ENCODE peak calls at places on chromosomes 12 and 14, in ten cellular contexts. One of them, this sample, is unnamed.

GRCh38 chr14:54902143-54902520 is 494 bp downstream of the GCH1 start:
- DNase-seq in GDM1: no peak
- DNase-seq in ecto neural progenitor cell: peak; percentile 76
- DNase-seq in DMS79 treated with DMSO at 0.1 percent for 48 hours: peak; percentile 43
- DNase-seq in occipital lobe: no peak
- DNase-seq in activated gamma-delta T cell treated with Interleukin-2 at 50 U/mL for 16 hours: peak; percentile 79
- DNase-seq in fibroblast of the conjunctiva: no peak
- DNase-seq in Daoy: peak; percentile 85
- DNase-seq in MCF 10A: peak; percentile 73
- DNase-seq in effector memory CD8-positive, alpha-beta T cell: peak; percentile 80
- DNase-seq in this sample: peak; percentile 86

GRCh38 chr12:12519599-12519998 is 43.1 kb downstream of the DUSP16 start:
- DNase-seq in GDM1: no peak
- DNase-seq in ecto neural progenitor cell: no peak
- DNase-seq in DMS79 treated with DMSO at 0.1 percent for 48 hours: no peak
- DNase-seq in occipital lobe: no peak
- DNase-seq in activated gamma-delta T cell treated with Interleukin-2 at 50 U/mL for 16 hours: no peak
- DNase-seq in fibroblast of the conjunctiva: no peak
- DNase-seq in Daoy: no peak
- DNase-seq in MCF 10A: no peak
- DNase-seq in effector memory CD8-positive, alpha-beta T cell: no peak
- DNase-seq in this sample: no peak

GRCh38 chr12:19882418-19882817 is 443.1 kb downstream of the AEBP2 start:
- DNase-seq in GDM1: no peak
- DNase-seq in ecto neural progenitor cell: no peak
- DNase-seq in DMS79 treated with DMSO at 0.1 percent for 48 hours: no peak
- DNase-seq in occipital lobe: no peak
- DNase-seq in activated gamma-delta T cell treated with Interleukin-2 at 50 U/mL for 16 hours: no peak
- DNase-seq in fibroblast of the conjunctiva: no peak
- DNase-seq in Daoy: no peak
- DNase-seq in MCF 10A: no peak
- DNase-seq in effector memory CD8-positive, alpha-beta T cell: no peak
- DNase-seq in this sample: no peak

GRCh38 chr12:89791286-89791685 is 82.6 kb upstream of the ATP2B1 start:
- DNase-seq in GDM1: no peak
- DNase-seq in ecto neural progenitor cell: no peak
- DNase-seq in DMS79 treated with DMSO at 0.1 percent for 48 hours: no peak
- DNase-seq in occipital lobe: no peak
- DNase-seq in activated gamma-delta T cell treated with Interleukin-2 at 50 U/mL for 16 hours: no peak
- DNase-seq in fibroblast of the conjunctiva: no peak
- DNase-seq in Daoy: no peak
- DNase-seq in MCF 10A: no peak
- DNase-seq in effector memory CD8-positive, alpha-beta T cell: no peak
- DNase-seq in this sample: no peak

GRCh38 chr14:69667938-69668336 is 56.5 kb downstream of the SUSD6 start:
- DNase-seq in GDM1: no peak
- DNase-seq in ecto neural progenitor cell: no peak
- DNase-seq in DMS79 treated with DMSO at 0.1 percent for 48 hours: no peak
- DNase-seq in occipital lobe: no peak
- DNase-seq in activated gamma-delta T cell treated with Interleukin-2 at 50 U/mL for 16 hours: no peak
- DNase-seq in fibroblast of the conjunctiva: no peak
- DNase-seq in Daoy: no peak
- DNase-seq in MCF 10A: no peak
- DNase-seq in effector memory CD8-positive, alpha-beta T cell: no peak
- DNase-seq in this sample: no peak

GRCh38 chr14:100022772-100023451 is 42.3 kb upstream of the EVL start:
- DNase-seq in GDM1: no peak
- DNase-seq in ecto neural progenitor cell: peak; percentile 17
- DNase-seq in DMS79 treated with DMSO at 0.1 percent for 48 hours: peak; percentile 33
- DNase-seq in occipital lobe: no peak
- DNase-seq in activated gamma-delta T cell treated with Interleukin-2 at 50 U/mL for 16 hours: no peak
- DNase-seq in fibroblast of the conjunctiva: no peak
- DNase-seq in Daoy: peak; percentile 57
- DNase-seq in MCF 10A: no peak
- DNase-seq in effector memory CD8-positive, alpha-beta T cell: no peak
- DNase-seq in this sample: peak; percentile 52

GRCh38 chr14:90522585-90523191 is 125.9 kb downstream of the CALM1 start:
- DNase-seq in GDM1: no peak
- DNase-seq in ecto neural progenitor cell: no peak
- DNase-seq in DMS79 treated with DMSO at 0.1 percent for 48 hours: peak; percentile 99
- DNase-seq in occipital lobe: no peak
- DNase-seq in activated gamma-delta T cell treated with Interleukin-2 at 50 U/mL for 16 hours: no peak
- DNase-seq in fibroblast of the conjunctiva: no peak
- DNase-seq in Daoy: peak; percentile 92
- DNase-seq in MCF 10A: peak; percentile 13
- DNase-seq in effector memory CD8-positive, alpha-beta T cell: no peak
- DNase-seq in this sample: peak; percentile 55

GRCh38 chr14:61566537-61567225 is 128.6 kb upstream of the HIF1A start:
- DNase-seq in GDM1: no peak
- DNase-seq in ecto neural progenitor cell: no peak
- DNase-seq in DMS79 treated with DMSO at 0.1 percent for 48 hours: no peak
- DNase-seq in occipital lobe: no peak
- DNase-seq in activated gamma-delta T cell treated with Interleukin-2 at 50 U/mL for 16 hours: no peak
- DNase-seq in fibroblast of the conjunctiva: no peak
- DNase-seq in Daoy: peak; percentile 65
- DNase-seq in MCF 10A: peak; percentile 33
- DNase-seq in effector memory CD8-positive, alpha-beta T cell: no peak
- DNase-seq in this sample: no peak

GRCh38 chr14:101501341-101501740 is 60.0 kb upstream of the DIO3 start:
- DNase-seq in GDM1: no peak
- DNase-seq in ecto neural progenitor cell: peak; percentile 47
- DNase-seq in DMS79 treated with DMSO at 0.1 percent for 48 hours: peak; percentile 35
- DNase-seq in occipital lobe: no peak
- DNase-seq in activated gamma-delta T cell treated with Interleukin-2 at 50 U/mL for 16 hours: no peak
- DNase-seq in fibroblast of the conjunctiva: no peak
- DNase-seq in Daoy: no peak
- DNase-seq in MCF 10A: no peak
- DNase-seq in effector memory CD8-positive, alpha-beta T cell: no peak
- DNase-seq in this sample: no peak

GRCh38 chr14:37202265-37202664 is 4.5 kb downstream of the MIPOL1 start:
- DNase-seq in GDM1: no peak
- DNase-seq in ecto neural progenitor cell: no peak
- DNase-seq in DMS79 treated with DMSO at 0.1 percent for 48 hours: no peak
- DNase-seq in occipital lobe: no peak
- DNase-seq in activated gamma-delta T cell treated with Interleukin-2 at 50 U/mL for 16 hours: no peak
- DNase-seq in fibroblast of the conjunctiva: no peak
- DNase-seq in Daoy: no peak
- DNase-seq in MCF 10A: peak; percentile 27
- DNase-seq in effector memory CD8-positive, alpha-beta T cell: no peak
- DNase-seq in this sample: no peak

GRCh38 chr14:73140924-73141323 is 4.6 kb downstream of the PSEN1 start:
- DNase-seq in GDM1: no peak
- DNase-seq in ecto neural progenitor cell: no peak
- DNase-seq in DMS79 treated with DMSO at 0.1 percent for 48 hours: no peak
- DNase-seq in occipital lobe: no peak
- DNase-seq in activated gamma-delta T cell treated with Interleukin-2 at 50 U/mL for 16 hours: no peak
- DNase-seq in fibroblast of the conjunctiva: no peak
- DNase-seq in Daoy: no peak
- DNase-seq in MCF 10A: no peak
- DNase-seq in effector memory CD8-positive, alpha-beta T cell: no peak
- DNase-seq in this sample: no peak

GRCh38 chr12:107159384-107159900 is 66.1 kb upstream of the CRY1 start:
- DNase-seq in GDM1: no peak
- DNase-seq in ecto neural progenitor cell: no peak
- DNase-seq in DMS79 treated with DMSO at 0.1 percent for 48 hours: no peak
- DNase-seq in occipital lobe: no peak
- DNase-seq in activated gamma-delta T cell treated with Interleukin-2 at 50 U/mL for 16 hours: no peak
- DNase-seq in fibroblast of the conjunctiva: no peak
- DNase-seq in Daoy: no peak
- DNase-seq in MCF 10A: no peak
- DNase-seq in effector memory CD8-positive, alpha-beta T cell: no peak
- DNase-seq in this sample: no peak

GRCh38 chr14:103101257-103101963 is 6.9 kb downstream of the EXOC3L4 start:
- DNase-seq in GDM1: no peak
- DNase-seq in ecto neural progenitor cell: no peak
- DNase-seq in DMS79 treated with DMSO at 0.1 percent for 48 hours: no peak
- DNase-seq in occipital lobe: no peak
- DNase-seq in activated gamma-delta T cell treated with Interleukin-2 at 50 U/mL for 16 hours: no peak
- DNase-seq in fibroblast of the conjunctiva: no peak
- DNase-seq in Daoy: no peak
- DNase-seq in MCF 10A: no peak
- DNase-seq in effector memory CD8-positive, alpha-beta T cell: no peak
- DNase-seq in this sample: no peak

GRCh38 chr14:29745863-29746262 is 181.8 kb downstream of the PRKD1 start:
- DNase-seq in GDM1: no peak
- DNase-seq in ecto neural progenitor cell: no peak
- DNase-seq in DMS79 treated with DMSO at 0.1 percent for 48 hours: no peak
- DNase-seq in occipital lobe: no peak
- DNase-seq in activated gamma-delta T cell treated with Interleukin-2 at 50 U/mL for 16 hours: no peak
- DNase-seq in fibroblast of the conjunctiva: no peak
- DNase-seq in Daoy: no peak
- DNase-seq in MCF 10A: no peak
- DNase-seq in effector memory CD8-positive, alpha-beta T cell: no peak
- DNase-seq in this sample: no peak

GRCh38 chr14:68506021-68506644 is 286.7 kb downstream of the ZFP36L1 start:
- DNase-seq in GDM1: no peak
- DNase-seq in ecto neural progenitor cell: no peak
- DNase-seq in DMS79 treated with DMSO at 0.1 percent for 48 hours: no peak
- DNase-seq in occipital lobe: no peak
- DNase-seq in activated gamma-delta T cell treated with Interleukin-2 at 50 U/mL for 16 hours: no peak
- DNase-seq in fibroblast of the conjunctiva: no peak
- DNase-seq in Daoy: peak; percentile 77
- DNase-seq in MCF 10A: peak; percentile 46
- DNase-seq in effector memory CD8-positive, alpha-beta T cell: no peak
- DNase-seq in this sample: no peak

GRCh38 chr14:30419037-30419436 is 139.9 kb upstream of the G2E3 start:
- DNase-seq in GDM1: no peak
- DNase-seq in ecto neural progenitor cell: no peak
- DNase-seq in DMS79 treated with DMSO at 0.1 percent for 48 hours: no peak
- DNase-seq in occipital lobe: no peak
- DNase-seq in activated gamma-delta T cell treated with Interleukin-2 at 50 U/mL for 16 hours: no peak
- DNase-seq in fibroblast of the conjunctiva: no peak
- DNase-seq in Daoy: no peak
- DNase-seq in MCF 10A: no peak
- DNase-seq in effector memory CD8-positive, alpha-beta T cell: no peak
- DNase-seq in this sample: no peak

GRCh38 chr14:92493492-92493891 is 20.1 kb upstream of the RIN3 start:
- DNase-seq in GDM1: no peak
- DNase-seq in ecto neural progenitor cell: peak; percentile 29
- DNase-seq in DMS79 treated with DMSO at 0.1 percent for 48 hours: no peak
- DNase-seq in occipital lobe: no peak
- DNase-seq in activated gamma-delta T cell treated with Interleukin-2 at 50 U/mL for 16 hours: no peak
- DNase-seq in fibroblast of the conjunctiva: no peak
- DNase-seq in Daoy: no peak
- DNase-seq in MCF 10A: no peak
- DNase-seq in effector memory CD8-positive, alpha-beta T cell: no peak
- DNase-seq in this sample: no peak

GRCh38 chr12:51675062-51675803 is 84.2 kb downstream of the SCN8A start:
- DNase-seq in GDM1: no peak
- DNase-seq in ecto neural progenitor cell: no peak
- DNase-seq in DMS79 treated with DMSO at 0.1 percent for 48 hours: no peak
- DNase-seq in occipital lobe: no peak
- DNase-seq in activated gamma-delta T cell treated with Interleukin-2 at 50 U/mL for 16 hours: no peak
- DNase-seq in fibroblast of the conjunctiva: no peak
- DNase-seq in Daoy: no peak
- DNase-seq in MCF 10A: no peak
- DNase-seq in effector memory CD8-positive, alpha-beta T cell: no peak
- DNase-seq in this sample: no peak

GRCh38 chr14:92960706-92961566 is 38.0 kb downstream of the CHGA start:
- DNase-seq in GDM1: no peak
- DNase-seq in ecto neural progenitor cell: no peak
- DNase-seq in DMS79 treated with DMSO at 0.1 percent for 48 hours: no peak
- DNase-seq in occipital lobe: no peak
- DNase-seq in activated gamma-delta T cell treated with Interleukin-2 at 50 U/mL for 16 hours: no peak
- DNase-seq in fibroblast of the conjunctiva: no peak
- DNase-seq in Daoy: peak; percentile 74
- DNase-seq in MCF 10A: peak; percentile 17
- DNase-seq in effector memory CD8-positive, alpha-beta T cell: no peak
- DNase-seq in this sample: peak; percentile 48

GRCh38 chr14:96564389-96564788 is 62.2 kb downstream of the PAPOLA start:
- DNase-seq in GDM1: no peak
- DNase-seq in ecto neural progenitor cell: no peak
- DNase-seq in DMS79 treated with DMSO at 0.1 percent for 48 hours: no peak
- DNase-seq in occipital lobe: no peak
- DNase-seq in activated gamma-delta T cell treated with Interleukin-2 at 50 U/mL for 16 hours: no peak
- DNase-seq in fibroblast of the conjunctiva: no peak
- DNase-seq in Daoy: no peak
- DNase-seq in MCF 10A: no peak
- DNase-seq in effector memory CD8-positive, alpha-beta T cell: no peak
- DNase-seq in this sample: no peak

GRCh38 chr14:52069617-52070431 is 965 bp upstream of the NID2 start:
- DNase-seq in GDM1: no peak
- DNase-seq in ecto neural progenitor cell: no peak
- DNase-seq in DMS79 treated with DMSO at 0.1 percent for 48 hours: peak; percentile 30
- DNase-seq in occipital lobe: no peak
- DNase-seq in activated gamma-delta T cell treated with Interleukin-2 at 50 U/mL for 16 hours: no peak
- DNase-seq in fibroblast of the conjunctiva: no peak
- DNase-seq in Daoy: peak; percentile 70
- DNase-seq in MCF 10A: no peak
- DNase-seq in effector memory CD8-positive, alpha-beta T cell: peak; percentile 2
- DNase-seq in this sample: peak; percentile 65

GRCh38 chr14:64391986-64392385 is 3.8 kb downstream of the MTHFD1 start:
- DNase-seq in GDM1: no peak
- DNase-seq in ecto neural progenitor cell: no peak
- DNase-seq in DMS79 treated with DMSO at 0.1 percent for 48 hours: no peak
- DNase-seq in occipital lobe: no peak
- DNase-seq in activated gamma-delta T cell treated with Interleukin-2 at 50 U/mL for 16 hours: no peak
- DNase-seq in fibroblast of the conjunctiva: no peak
- DNase-seq in Daoy: no peak
- DNase-seq in MCF 10A: no peak
- DNase-seq in effector memory CD8-positive, alpha-beta T cell: no peak
- DNase-seq in this sample: no peak

GRCh38 chr12:1099158-1099557 is 108.1 kb downstream of the ERC1 start:
- DNase-seq in GDM1: no peak
- DNase-seq in ecto neural progenitor cell: no peak
- DNase-seq in DMS79 treated with DMSO at 0.1 percent for 48 hours: no peak
- DNase-seq in occipital lobe: no peak
- DNase-seq in activated gamma-delta T cell treated with Interleukin-2 at 50 U/mL for 16 hours: no peak
- DNase-seq in fibroblast of the conjunctiva: no peak
- DNase-seq in Daoy: no peak
- DNase-seq in MCF 10A: no peak
- DNase-seq in effector memory CD8-positive, alpha-beta T cell: no peak
- DNase-seq in this sample: no peak

GRCh38 chr14:92456215-92457017 is 57.2 kb upstream of the RIN3 start:
- DNase-seq in GDM1: no peak
- DNase-seq in ecto neural progenitor cell: peak; percentile 69
- DNase-seq in DMS79 treated with DMSO at 0.1 percent for 48 hours: no peak
- DNase-seq in occipital lobe: no peak
- DNase-seq in activated gamma-delta T cell treated with Interleukin-2 at 50 U/mL for 16 hours: no peak
- DNase-seq in fibroblast of the conjunctiva: peak; percentile 55
- DNase-seq in Daoy: peak; percentile 70
- DNase-seq in MCF 10A: peak; percentile 63
- DNase-seq in effector memory CD8-positive, alpha-beta T cell: no peak
- DNase-seq in this sample: peak; percentile 77

GRCh38 chr12:1595690-1596347 is 1.4 kb upstream of the FBXL14 start:
- DNase-seq in GDM1: no peak
- DNase-seq in ecto neural progenitor cell: no peak
- DNase-seq in DMS79 treated with DMSO at 0.1 percent for 48 hours: no peak
- DNase-seq in occipital lobe: no peak
- DNase-seq in activated gamma-delta T cell treated with Interleukin-2 at 50 U/mL for 16 hours: no peak
- DNase-seq in fibroblast of the conjunctiva: no peak
- DNase-seq in Daoy: no peak
- DNase-seq in MCF 10A: no peak
- DNase-seq in effector memory CD8-positive, alpha-beta T cell: no peak
- DNase-seq in this sample: no peak

GRCh38 chr14:75570797-75571196 is 7.6 kb upstream of the FLVCR2 start:
- DNase-seq in GDM1: no peak
- DNase-seq in ecto neural progenitor cell: no peak
- DNase-seq in DMS79 treated with DMSO at 0.1 percent for 48 hours: no peak
- DNase-seq in occipital lobe: no peak
- DNase-seq in activated gamma-delta T cell treated with Interleukin-2 at 50 U/mL for 16 hours: no peak
- DNase-seq in fibroblast of the conjunctiva: no peak
- DNase-seq in Daoy: no peak
- DNase-seq in MCF 10A: no peak
- DNase-seq in effector memory CD8-positive, alpha-beta T cell: no peak
- DNase-seq in this sample: no peak

GRCh38 chr12:39846971-39847661 is 227.5 kb upstream of the ABCD2 start:
- DNase-seq in GDM1: no peak
- DNase-seq in ecto neural progenitor cell: peak; percentile 50
- DNase-seq in DMS79 treated with DMSO at 0.1 percent for 48 hours: no peak
- DNase-seq in occipital lobe: no peak
- DNase-seq in activated gamma-delta T cell treated with Interleukin-2 at 50 U/mL for 16 hours: no peak
- DNase-seq in fibroblast of the conjunctiva: peak; percentile 0
- DNase-seq in Daoy: no peak
- DNase-seq in MCF 10A: peak; percentile 8
- DNase-seq in effector memory CD8-positive, alpha-beta T cell: no peak
- DNase-seq in this sample: no peak

GRCh38 chr12:115004469-115005146 is 320.6 kb upstream of the TBX3 start:
- DNase-seq in GDM1: no peak
- DNase-seq in ecto neural progenitor cell: no peak
- DNase-seq in DMS79 treated with DMSO at 0.1 percent for 48 hours: no peak
- DNase-seq in occipital lobe: no peak
- DNase-seq in activated gamma-delta T cell treated with Interleukin-2 at 50 U/mL for 16 hours: no peak
- DNase-seq in fibroblast of the conjunctiva: no peak
- DNase-seq in Daoy: peak; percentile 28
- DNase-seq in MCF 10A: peak; percentile 51
- DNase-seq in effector memory CD8-positive, alpha-beta T cell: no peak
- DNase-seq in this sample: no peak

This sample was measured in Right ventricle myocardium superior.